ENCODE peak calls at places on chromosome 21, in eight cellular contexts. N is T-helper 2 cell; R is HFFc6; B is neural progenitor cell; E is left cardiac atrium; H is astrocyte of the spinal cord; L is NK-92 treated with Interleukin-12 subunit alpha and Interleukin-12 subunit beta, amount 100 ng/mL, for 24 hours; J is A172. Z is an unnamed sample.

GRCh38 chr21:24375201-24375600 is 1232.1 kb downstream of the MRPL39 start:
- DNase-seq in H (no peak), L (no peak), B (no peak), E (no peak), N (no peak), R (no peak), J (no peak), Z (no peak)

GRCh38 chr21:27953328-27954045 is 986.6 kb upstream of the ADAMTS5 start:
- DNase-seq in R (no peak), E (no peak), H (no peak), B (no peak), J (no peak), L (no peak), N (no peak), Z (no peak)

GRCh38 chr21:44871576-44872265 is 1.8 kb downstream of the PTTG1IP start:
- DNase-seq in L (no peak), E (peak), H (peak), J (peak), R (peak), B (no peak), N (no peak), Z (no peak)

GRCh38 chr21:14541840-14542495 is 4.1 kb downstream of the SAMSN1 start:
- DNase-seq in N (peak), R (no peak), L (no peak), E (no peak), H (no peak), B (no peak), J (no peak), Z (no peak)

GRCh38 chr21:43639470-43640178 is 19.7 kb downstream of the HSF2BP start:
- DNase-seq in N (no peak), R (peak), H (peak), E (no peak), B (no peak), J (no peak), L (no peak), Z (no peak)

GRCh38 chr21:41659791-41660560 is 106.9 kb downstream of the RIPK4 start:
- DNase-seq in R (no peak), L (no peak), J (peak), N (no peak), B (no peak), H (peak), E (peak), Z (no peak)

GRCh38 chr21:16072692-16073091 is 342.9 kb downstream of the USP25 start:
- DNase-seq in E (no peak), H (peak), B (no peak), N (no peak), J (peak), R (peak), L (no peak), Z (no peak)

GRCh38 chr21:17466166-17466565 is 46.7 kb upstream of the CXADR start:
- DNase-seq in L (no peak), R (peak), B (no peak), E (no peak), H (peak), J (peak), N (no peak), Z (no peak)

GRCh38 chr21:39055167-39055767 is 128.0 kb downstream of the PSMG1 start:
- DNase-seq in H (no peak), N (no peak), E (no peak), J (no peak), R (no peak), L (no peak), B (no peak), Z (no peak)

GRCh38 chr21:32256873-32257620 is 21.8 kb downstream of the MIS18A start:
- DNase-seq in N (no peak), L (no peak), R (peak), B (no peak), H (peak), J (peak), E (peak), Z (no peak)

GRCh38 chr21:34545079-34545884 is 33.3 kb upstream of the KCNE1 start:
- DNase-seq in L (peak), B (peak), H (peak), R (peak), E (peak), N (no peak), J (peak), Z (no peak)

GRCh38 chr21:31873696-31874599 is 1.1 kb downstream of the HUNK start:
- DNase-seq in L (no peak), R (no peak), B (peak), H (no peak), N (no peak), E (peak), J (no peak), Z (no peak)

GRCh38 chr21:32334980-32335471 is 36.4 kb downstream of the MRAP start:
- DNase-seq in L (no peak), H (peak), B (peak), R (no peak), J (no peak), N (no peak), E (no peak), Z (no peak)

GRCh38 chr21:44490816-44491215 is 35.5 kb downstream of the LRRC3 start:
- DNase-seq in J (no peak), N (no peak), B (no peak), R (no peak), H (no peak), E (no peak), L (no peak), Z (no peak)

GRCh38 chr21:42687796-42688195 is 34.4 kb downstream of the PDE9A start:
- DNase-seq in H (no peak), J (no peak), E (no peak), B (no peak), N (no peak), L (no peak), R (no peak), Z (no peak)

GRCh38 chr21:23887709-23888303 is 1719.5 kb downstream of the MRPL39 start:
- DNase-seq in J (no peak), N (peak), L (peak), H (no peak), B (no peak), R (no peak), E (no peak), Z (no peak)

GRCh38 chr21:43861716-43862115 is 3.3 kb upstream of the AGPAT3 start:
- DNase-seq in L (no peak), N (no peak), E (no peak), R (no peak), B (no peak), H (no peak), J (no peak), Z (no peak)

GRCh38 chr21:20739421-20739820 is 258.8 kb upstream of the NCAM2 start:
- DNase-seq in H (no peak), L (no peak), B (peak), J (peak), R (no peak), N (no peak), E (no peak), Z (no peak)

GRCh38 chr21:42532466-42533181 is 19.0 kb downstream of the SLC37A1 start:
- DNase-seq in H (no peak), R (no peak), J (no peak), L (no peak), E (peak), N (no peak), B (no peak), Z (no peak)

GRCh38 chr21:44761011-44761729 is 40.5 kb downstream of the UBE2G2 start:
- DNase-seq in L (no peak), E (no peak), N (no peak), R (no peak), B (peak), H (no peak), J (no peak), Z (no peak)

GRCh38 chr21:38787461-38788274 is 18.1 kb upstream of the ETS2 start:
- DNase-seq in R (peak), H (peak), B (no peak), L (no peak), E (no peak), J (peak), N (no peak), Z (no peak)

GRCh38 chr21:29332461-29333354 is 34.0 kb downstream of the BACH1 start:
- DNase-seq in R (peak), E (no peak), L (no peak), B (no peak), J (peak), N (no peak), H (peak), Z (no peak)

GRCh38 chr21:45331521-45332257 is 44.0 kb upstream of the POFUT2 start:
- DNase-seq in R (no peak), B (peak), L (no peak), E (peak), H (no peak), J (no peak), N (no peak), Z (no peak)

Z was measured in T-helper 22 cell.